ENCODE peak calls at places on chromosomes 11 and 22, in nine cellular contexts. One of them, this sample, is unnamed.

GRCh38 chr22:46594947-46595298 is 25.3 kb upstream of the GRAMD4 start:
- DNase-seq in NCI-H345: no peak
- DNase-seq in H54: no peak
- DNase-seq in Right ventricle myocardium superior: no peak
- DNase-seq in dorsolateral prefrontal cortex: no peak
- DNase-seq in NCI-H1092 treated with DMSO at 0.1 percent for 48 hours: no peak
- DNase-seq in Jurkat, Clone E6-1: no peak
- DNase-seq in HTR-8/SVneo: no peak
- DNase-seq in CD4-positive, alpha-beta T cell: no peak
- DNase-seq in this sample: no peak

GRCh38 chr11:72764503-72764902 is 12.3 kb upstream of the ARAP1 start:
- DNase-seq in NCI-H345: peak
- DNase-seq in H54: no peak
- DNase-seq in Right ventricle myocardium superior: no peak
- DNase-seq in dorsolateral prefrontal cortex: no peak
- DNase-seq in NCI-H1092 treated with DMSO at 0.1 percent for 48 hours: peak
- DNase-seq in Jurkat, Clone E6-1: no peak
- DNase-seq in HTR-8/SVneo: no peak
- DNase-seq in CD4-positive, alpha-beta T cell: no peak
- DNase-seq in this sample: no peak

GRCh38 chr11:15723966-15724365 is 609.2 kb downstream of the INSC start:
- DNase-seq in NCI-H345: no peak
- DNase-seq in H54: no peak
- DNase-seq in Right ventricle myocardium superior: no peak
- DNase-seq in dorsolateral prefrontal cortex: no peak
- DNase-seq in NCI-H1092 treated with DMSO at 0.1 percent for 48 hours: no peak
- DNase-seq in Jurkat, Clone E6-1: no peak
- DNase-seq in HTR-8/SVneo: no peak
- DNase-seq in CD4-positive, alpha-beta T cell: no peak
- DNase-seq in this sample: no peak

GRCh38 chr11:56705784-56706396 is 7.0 kb downstream of the OR9G1 start:
- DNase-seq in NCI-H345: no peak
- DNase-seq in H54: no peak
- DNase-seq in Right ventricle myocardium superior: no peak
- DNase-seq in dorsolateral prefrontal cortex: no peak
- DNase-seq in NCI-H1092 treated with DMSO at 0.1 percent for 48 hours: no peak
- DNase-seq in Jurkat, Clone E6-1: peak
- DNase-seq in HTR-8/SVneo: no peak
- DNase-seq in CD4-positive, alpha-beta T cell: no peak
- DNase-seq in this sample: no peak

GRCh38 chr22:32142600-32142999 is 16.5 kb downstream of the C22orf42 start:
- DNase-seq in NCI-H345: no peak
- DNase-seq in H54: no peak
- DNase-seq in Right ventricle myocardium superior: no peak
- DNase-seq in dorsolateral prefrontal cortex: no peak
- DNase-seq in NCI-H1092 treated with DMSO at 0.1 percent for 48 hours: no peak
- DNase-seq in Jurkat, Clone E6-1: no peak
- DNase-seq in HTR-8/SVneo: no peak
- DNase-seq in CD4-positive, alpha-beta T cell: no peak
- DNase-seq in this sample: no peak

GRCh38 chr11:69055598-69056516 is 7.1 kb downstream of the TPCN2 start:
- DNase-seq in NCI-H345: no peak
- DNase-seq in H54: no peak
- DNase-seq in Right ventricle myocardium superior: peak
- DNase-seq in dorsolateral prefrontal cortex: peak
- DNase-seq in NCI-H1092 treated with DMSO at 0.1 percent for 48 hours: no peak
- DNase-seq in Jurkat, Clone E6-1: no peak
- DNase-seq in HTR-8/SVneo: no peak
- DNase-seq in CD4-positive, alpha-beta T cell: no peak
- DNase-seq in this sample: peak

GRCh38 chr11:64582885-64583284 is 8.1 kb upstream of the SLC22A12 start:
- DNase-seq in NCI-H345: no peak
- DNase-seq in H54: no peak
- DNase-seq in Right ventricle myocardium superior: no peak
- DNase-seq in dorsolateral prefrontal cortex: no peak
- DNase-seq in NCI-H1092 treated with DMSO at 0.1 percent for 48 hours: no peak
- DNase-seq in Jurkat, Clone E6-1: no peak
- DNase-seq in HTR-8/SVneo: no peak
- DNase-seq in CD4-positive, alpha-beta T cell: no peak
- DNase-seq in this sample: no peak

GRCh38 chr11:77596626-77597025 is 6.9 kb downstream of the AQP11 start:
- DNase-seq in NCI-H345: no peak
- DNase-seq in H54: no peak
- DNase-seq in Right ventricle myocardium superior: no peak
- DNase-seq in dorsolateral prefrontal cortex: no peak
- DNase-seq in NCI-H1092 treated with DMSO at 0.1 percent for 48 hours: no peak
- DNase-seq in Jurkat, Clone E6-1: no peak
- DNase-seq in HTR-8/SVneo: no peak
- DNase-seq in CD4-positive, alpha-beta T cell: no peak
- DNase-seq in this sample: no peak

GRCh38 chr11:41459602-41460405 is at the start of gene LRRC4C:
- DNase-seq in NCI-H345: no peak
- DNase-seq in H54: no peak
- DNase-seq in Right ventricle myocardium superior: no peak
- DNase-seq in dorsolateral prefrontal cortex: no peak
- DNase-seq in NCI-H1092 treated with DMSO at 0.1 percent for 48 hours: no peak
- DNase-seq in Jurkat, Clone E6-1: no peak
- DNase-seq in HTR-8/SVneo: no peak
- DNase-seq in CD4-positive, alpha-beta T cell: no peak
- DNase-seq in this sample: no peak

GRCh38 chr11:117191680-117192400 is 7.3 kb upstream of the TAGLN start:
- DNase-seq in NCI-H345: no peak
- DNase-seq in H54: no peak
- DNase-seq in Right ventricle myocardium superior: no peak
- DNase-seq in dorsolateral prefrontal cortex: no peak
- DNase-seq in NCI-H1092 treated with DMSO at 0.1 percent for 48 hours: no peak
- DNase-seq in Jurkat, Clone E6-1: no peak
- DNase-seq in HTR-8/SVneo: no peak
- DNase-seq in CD4-positive, alpha-beta T cell: no peak
- DNase-seq in this sample: no peak

GRCh38 chr11:115324569-115325432 is 179.4 kb downstream of the CADM1 start:
- DNase-seq in NCI-H345: peak
- DNase-seq in H54: no peak
- DNase-seq in Right ventricle myocardium superior: no peak
- DNase-seq in dorsolateral prefrontal cortex: no peak
- DNase-seq in NCI-H1092 treated with DMSO at 0.1 percent for 48 hours: peak
- DNase-seq in Jurkat, Clone E6-1: peak
- DNase-seq in HTR-8/SVneo: peak
- DNase-seq in CD4-positive, alpha-beta T cell: no peak
- DNase-seq in this sample: peak

GRCh38 chr22:19663286-19663815 is 51.0 kb upstream of the SEPTIN5 start:
- DNase-seq in NCI-H345: no peak
- DNase-seq in H54: peak
- DNase-seq in Right ventricle myocardium superior: peak
- DNase-seq in dorsolateral prefrontal cortex: no peak
- DNase-seq in NCI-H1092 treated with DMSO at 0.1 percent for 48 hours: peak
- DNase-seq in Jurkat, Clone E6-1: no peak
- DNase-seq in HTR-8/SVneo: peak
- DNase-seq in CD4-positive, alpha-beta T cell: no peak
- DNase-seq in this sample: no peak

GRCh38 chr11:103436131-103436770 is 327.0 kb downstream of the DYNC2H1 start:
- DNase-seq in NCI-H345: no peak
- DNase-seq in H54: no peak
- DNase-seq in Right ventricle myocardium superior: no peak
- DNase-seq in dorsolateral prefrontal cortex: no peak
- DNase-seq in NCI-H1092 treated with DMSO at 0.1 percent for 48 hours: no peak
- DNase-seq in Jurkat, Clone E6-1: no peak
- DNase-seq in HTR-8/SVneo: no peak
- DNase-seq in CD4-positive, alpha-beta T cell: no peak
- DNase-seq in this sample: no peak

GRCh38 chr11:77198440-77198849 is 70.4 kb downstream of the MYO7A start:
- DNase-seq in NCI-H345: no peak
- DNase-seq in H54: peak
- DNase-seq in Right ventricle myocardium superior: peak
- DNase-seq in dorsolateral prefrontal cortex: peak
- DNase-seq in NCI-H1092 treated with DMSO at 0.1 percent for 48 hours: no peak
- DNase-seq in Jurkat, Clone E6-1: peak
- DNase-seq in HTR-8/SVneo: peak
- DNase-seq in CD4-positive, alpha-beta T cell: no peak
- DNase-seq in this sample: peak

GRCh38 chr22:27139935-27140493 is 482.6 kb downstream of the MIAT start:
- DNase-seq in NCI-H345: no peak
- DNase-seq in H54: peak
- DNase-seq in Right ventricle myocardium superior: no peak
- DNase-seq in dorsolateral prefrontal cortex: no peak
- DNase-seq in NCI-H1092 treated with DMSO at 0.1 percent for 48 hours: peak
- DNase-seq in Jurkat, Clone E6-1: no peak
- DNase-seq in HTR-8/SVneo: peak
- DNase-seq in CD4-positive, alpha-beta T cell: no peak
- DNase-seq in this sample: no peak

GRCh38 chr11:119481667-119482400 is 58.9 kb upstream of the THY1 start:
- DNase-seq in NCI-H345: no peak
- DNase-seq in H54: no peak
- DNase-seq in Right ventricle myocardium superior: no peak
- DNase-seq in dorsolateral prefrontal cortex: no peak
- DNase-seq in NCI-H1092 treated with DMSO at 0.1 percent for 48 hours: no peak
- DNase-seq in Jurkat, Clone E6-1: no peak
- DNase-seq in HTR-8/SVneo: no peak
- DNase-seq in CD4-positive, alpha-beta T cell: no peak
- DNase-seq in this sample: no peak

GRCh38 chr11:111982019-111982464 is 43.2 kb upstream of the DLAT start:
- DNase-seq in NCI-H345: peak
- DNase-seq in H54: no peak
- DNase-seq in Right ventricle myocardium superior: peak
- DNase-seq in dorsolateral prefrontal cortex: peak
- DNase-seq in NCI-H1092 treated with DMSO at 0.1 percent for 48 hours: peak
- DNase-seq in Jurkat, Clone E6-1: no peak
- DNase-seq in HTR-8/SVneo: no peak
- DNase-seq in CD4-positive, alpha-beta T cell: peak
- DNase-seq in this sample: peak

GRCh38 chr11:115493905-115494304 is 10.3 kb downstream of the CADM1 start:
- DNase-seq in NCI-H345: no peak
- DNase-seq in H54: no peak
- DNase-seq in Right ventricle myocardium superior: no peak
- DNase-seq in dorsolateral prefrontal cortex: no peak
- DNase-seq in NCI-H1092 treated with DMSO at 0.1 percent for 48 hours: no peak
- DNase-seq in Jurkat, Clone E6-1: no peak
- DNase-seq in HTR-8/SVneo: no peak
- DNase-seq in CD4-positive, alpha-beta T cell: no peak
- DNase-seq in this sample: no peak

GRCh38 chr11:84476581-84476980 is 1150.6 kb downstream of the DLG2 start:
- DNase-seq in NCI-H345: no peak
- DNase-seq in H54: no peak
- DNase-seq in Right ventricle myocardium superior: no peak
- DNase-seq in dorsolateral prefrontal cortex: no peak
- DNase-seq in NCI-H1092 treated with DMSO at 0.1 percent for 48 hours: no peak
- DNase-seq in Jurkat, Clone E6-1: no peak
- DNase-seq in HTR-8/SVneo: no peak
- DNase-seq in CD4-positive, alpha-beta T cell: no peak
- DNase-seq in this sample: no peak

GRCh38 chr22:19631899-19632670 is 82.2 kb upstream of the SEPTIN5 start:
- DNase-seq in NCI-H345: no peak
- DNase-seq in H54: no peak
- DNase-seq in Right ventricle myocardium superior: no peak
- DNase-seq in dorsolateral prefrontal cortex: peak
- DNase-seq in NCI-H1092 treated with DMSO at 0.1 percent for 48 hours: peak
- DNase-seq in Jurkat, Clone E6-1: peak
- DNase-seq in HTR-8/SVneo: peak
- DNase-seq in CD4-positive, alpha-beta T cell: no peak
- DNase-seq in this sample: no peak

GRCh38 chr11:11993814-11994213 is 14.6 kb downstream of the DKK3 start:
- DNase-seq in NCI-H345: no peak
- DNase-seq in H54: peak
- DNase-seq in Right ventricle myocardium superior: peak
- DNase-seq in dorsolateral prefrontal cortex: peak
- DNase-seq in NCI-H1092 treated with DMSO at 0.1 percent for 48 hours: no peak
- DNase-seq in Jurkat, Clone E6-1: no peak
- DNase-seq in HTR-8/SVneo: peak
- DNase-seq in CD4-positive, alpha-beta T cell: no peak
- DNase-seq in this sample: no peak

GRCh38 chr11:117573326-117573725 is 223.7 kb downstream of the DSCAML1 start:
- DNase-seq in NCI-H345: no peak
- DNase-seq in H54: no peak
- DNase-seq in Right ventricle myocardium superior: no peak
- DNase-seq in dorsolateral prefrontal cortex: peak
- DNase-seq in NCI-H1092 treated with DMSO at 0.1 percent for 48 hours: no peak
- DNase-seq in Jurkat, Clone E6-1: no peak
- DNase-seq in HTR-8/SVneo: no peak
- DNase-seq in CD4-positive, alpha-beta T cell: no peak
- DNase-seq in this sample: no peak

GRCh38 chr22:29012923-29013322 is 48.7 kb downstream of the C22orf31 start:
- DNase-seq in NCI-H345: no peak
- DNase-seq in H54: no peak
- DNase-seq in Right ventricle myocardium superior: no peak
- DNase-seq in dorsolateral prefrontal cortex: no peak
- DNase-seq in NCI-H1092 treated with DMSO at 0.1 percent for 48 hours: no peak
- DNase-seq in Jurkat, Clone E6-1: no peak
- DNase-seq in HTR-8/SVneo: no peak
- DNase-seq in CD4-positive, alpha-beta T cell: no peak
- DNase-seq in this sample: no peak

GRCh38 chr22:35406443-35406842 is 6.5 kb downstream of the MCM5 start:
- DNase-seq in NCI-H345: no peak
- DNase-seq in H54: no peak
- DNase-seq in Right ventricle myocardium superior: no peak
- DNase-seq in dorsolateral prefrontal cortex: no peak
- DNase-seq in NCI-H1092 treated with DMSO at 0.1 percent for 48 hours: no peak
- DNase-seq in Jurkat, Clone E6-1: no peak
- DNase-seq in HTR-8/SVneo: no peak
- DNase-seq in CD4-positive, alpha-beta T cell: no peak
- DNase-seq in this sample: no peak

GRCh38 chr11:79412761-79413160 is 28.1 kb downstream of the TENM4 start:
- DNase-seq in NCI-H345: peak
- DNase-seq in H54: no peak
- DNase-seq in Right ventricle myocardium superior: no peak
- DNase-seq in dorsolateral prefrontal cortex: no peak
- DNase-seq in NCI-H1092 treated with DMSO at 0.1 percent for 48 hours: no peak
- DNase-seq in Jurkat, Clone E6-1: no peak
- DNase-seq in HTR-8/SVneo: no peak
- DNase-seq in CD4-positive, alpha-beta T cell: no peak
- DNase-seq in this sample: no peak

GRCh38 chr11:111680486-111681175 is 78.4 kb downstream of the SIK2 start:
- DNase-seq in NCI-H345: no peak
- DNase-seq in H54: no peak
- DNase-seq in Right ventricle myocardium superior: no peak
- DNase-seq in dorsolateral prefrontal cortex: no peak
- DNase-seq in NCI-H1092 treated with DMSO at 0.1 percent for 48 hours: no peak
- DNase-seq in Jurkat, Clone E6-1: no peak
- DNase-seq in HTR-8/SVneo: no peak
- DNase-seq in CD4-positive, alpha-beta T cell: no peak
- DNase-seq in this sample: no peak

GRCh38 chr22:46366801-46367706 is 31.5 kb downstream of the TRMU start:
- DNase-seq in NCI-H345: no peak
- DNase-seq in H54: no peak
- DNase-seq in Right ventricle myocardium superior: peak
- DNase-seq in dorsolateral prefrontal cortex: no peak
- DNase-seq in NCI-H1092 treated with DMSO at 0.1 percent for 48 hours: no peak
- DNase-seq in Jurkat, Clone E6-1: peak
- DNase-seq in HTR-8/SVneo: no peak
- DNase-seq in CD4-positive, alpha-beta T cell: no peak
- DNase-seq in this sample: no peak

GRCh38 chr22:50242406-50242949 is 2.3 kb downstream of the TUBGCP6 start:
- DNase-seq in NCI-H345: no peak
- DNase-seq in H54: no peak
- DNase-seq in Right ventricle myocardium superior: no peak
- DNase-seq in dorsolateral prefrontal cortex: no peak
- DNase-seq in NCI-H1092 treated with DMSO at 0.1 percent for 48 hours: no peak
- DNase-seq in Jurkat, Clone E6-1: no peak
- DNase-seq in HTR-8/SVneo: no peak
- DNase-seq in CD4-positive, alpha-beta T cell: no peak
- DNase-seq in this sample: no peak

GRCh38 chr11:2314525-2315394 is 12.9 kb downstream of the TSPAN32 start:
- DNase-seq in NCI-H345: peak
- DNase-seq in H54: peak
- DNase-seq in Right ventricle myocardium superior: peak
- DNase-seq in dorsolateral prefrontal cortex: peak
- DNase-seq in NCI-H1092 treated with DMSO at 0.1 percent for 48 hours: peak
- DNase-seq in Jurkat, Clone E6-1: no peak
- DNase-seq in HTR-8/SVneo: peak
- DNase-seq in CD4-positive, alpha-beta T cell: no peak
- DNase-seq in this sample: no peak

GRCh38 chr11:16825091-16825490 is 86.6 kb downstream of the C11orf58 start:
- DNase-seq in NCI-H345: no peak
- DNase-seq in H54: no peak
- DNase-seq in Right ventricle myocardium superior: no peak
- DNase-seq in dorsolateral prefrontal cortex: no peak
- DNase-seq in NCI-H1092 treated with DMSO at 0.1 percent for 48 hours: no peak
- DNase-seq in Jurkat, Clone E6-1: no peak
- DNase-seq in HTR-8/SVneo: no peak
- DNase-seq in CD4-positive, alpha-beta T cell: no peak
- DNase-seq in this sample: no peak

GRCh38 chr11:86070435-86071056 is 1.7 kb upstream of the PICALM start:
- DNase-seq in NCI-H345: no peak
- DNase-seq in H54: no peak
- DNase-seq in Right ventricle myocardium superior: no peak
- DNase-seq in dorsolateral prefrontal cortex: no peak
- DNase-seq in NCI-H1092 treated with DMSO at 0.1 percent for 48 hours: no peak
- DNase-seq in Jurkat, Clone E6-1: no peak
- DNase-seq in HTR-8/SVneo: no peak
- DNase-seq in CD4-positive, alpha-beta T cell: no peak
- DNase-seq in this sample: no peak

This sample was measured in GM12891.